ENCODE peak calls at places on chromosomes 5 and 9, in ten cellular contexts. One of them, this sample, is unnamed.

GRCh38 chr5:34584165-34584564 is 72.0 kb upstream of the RAI14 start:
- DNase-seq in H1: no peak
- DNase-seq in GM23248: no peak
- DNase-seq in IMR-90: no peak
- DNase-seq in fibroblast of lung: no peak
- DNase-seq in MM.1S: no peak
- DNase-seq in SK-N-SH: no peak
- DNase-seq in neuronal stem cell: no peak
- DNase-seq in astrocyte: no peak
- DNase-seq in mesendoderm: no peak
- DNase-seq in this sample: no peak

GRCh38 chr5:61366841-61367240 is 34.8 kb downstream of the ZSWIM6 start:
- DNase-seq in H1: no peak
- DNase-seq in GM23248: no peak
- DNase-seq in IMR-90: no peak
- DNase-seq in fibroblast of lung: no peak
- DNase-seq in MM.1S: no peak
- DNase-seq in SK-N-SH: no peak
- DNase-seq in neuronal stem cell: no peak
- DNase-seq in astrocyte: no peak
- DNase-seq in mesendoderm: no peak
- DNase-seq in this sample: no peak

GRCh38 chr9:134663753-134664415 is 22.3 kb downstream of the COL5A1 start:
- DNase-seq in H1: no peak
- DNase-seq in GM23248: peak; percentile 72
- DNase-seq in IMR-90: no peak
- DNase-seq in fibroblast of lung: no peak
- DNase-seq in MM.1S: no peak
- DNase-seq in SK-N-SH: no peak
- DNase-seq in neuronal stem cell: no peak
- DNase-seq in astrocyte: no peak
- DNase-seq in mesendoderm: no peak
- DNase-seq in this sample: no peak

GRCh38 chr9:127388037-127388855 is 8.7 kb upstream of the SLC2A8 start:
- DNase-seq in H1: no peak
- DNase-seq in GM23248: peak; percentile 87
- DNase-seq in IMR-90: peak; percentile 98
- DNase-seq in fibroblast of lung: peak; percentile 97
- DNase-seq in MM.1S: peak; percentile 18
- DNase-seq in SK-N-SH: no peak
- DNase-seq in neuronal stem cell: no peak
- DNase-seq in astrocyte: peak; percentile 96
- DNase-seq in mesendoderm: peak; percentile 38
- DNase-seq in this sample: peak; percentile 73

GRCh38 chr5:176557846-176558245 is 8.7 kb downstream of the CDHR2 start:
- DNase-seq in H1: no peak
- DNase-seq in GM23248: no peak
- DNase-seq in IMR-90: no peak
- DNase-seq in fibroblast of lung: no peak
- DNase-seq in MM.1S: no peak
- DNase-seq in SK-N-SH: no peak
- DNase-seq in neuronal stem cell: no peak
- DNase-seq in astrocyte: no peak
- DNase-seq in mesendoderm: no peak
- DNase-seq in this sample: no peak

GRCh38 chr9:1267581-1267980 is 217.4 kb downstream of the DMRT2 start:
- DNase-seq in H1: no peak
- DNase-seq in GM23248: no peak
- DNase-seq in IMR-90: no peak
- DNase-seq in fibroblast of lung: no peak
- DNase-seq in MM.1S: no peak
- DNase-seq in SK-N-SH: no peak
- DNase-seq in neuronal stem cell: no peak
- DNase-seq in astrocyte: no peak
- DNase-seq in mesendoderm: no peak
- DNase-seq in this sample: no peak

GRCh38 chr9:121398374-121398773 is 28.3 kb upstream of the STOM start:
- DNase-seq in H1: no peak
- DNase-seq in GM23248: peak; percentile 98
- DNase-seq in IMR-90: peak; percentile 100
- DNase-seq in fibroblast of lung: peak; percentile 100
- DNase-seq in MM.1S: no peak
- DNase-seq in SK-N-SH: no peak
- DNase-seq in neuronal stem cell: no peak
- DNase-seq in astrocyte: peak; percentile 100
- DNase-seq in mesendoderm: no peak
- DNase-seq in this sample: peak; percentile 100

GRCh38 chr5:160419458-160420330 is 813 bp upstream of the SLU7 start:
- DNase-seq in H1: no peak
- DNase-seq in GM23248: peak; percentile 23
- DNase-seq in IMR-90: no peak
- DNase-seq in fibroblast of lung: no peak
- DNase-seq in MM.1S: no peak
- DNase-seq in SK-N-SH: no peak
- DNase-seq in neuronal stem cell: no peak
- DNase-seq in astrocyte: no peak
- DNase-seq in mesendoderm: no peak
- DNase-seq in this sample: no peak

GRCh38 chr5:65127181-65127901 is 354.4 kb downstream of the ADAMTS6 start:
- DNase-seq in H1: no peak
- DNase-seq in GM23248: peak; percentile 66
- DNase-seq in IMR-90: peak; percentile 93
- DNase-seq in fibroblast of lung: peak; percentile 88
- DNase-seq in MM.1S: no peak
- DNase-seq in SK-N-SH: no peak
- DNase-seq in neuronal stem cell: no peak
- DNase-seq in astrocyte: peak; percentile 86
- DNase-seq in mesendoderm: peak; percentile 33
- DNase-seq in this sample: no peak

GRCh38 chr5:90133941-90134340 is 275.6 kb downstream of the CETN3 start:
- DNase-seq in H1: no peak
- DNase-seq in GM23248: no peak
- DNase-seq in IMR-90: no peak
- DNase-seq in fibroblast of lung: peak; percentile 61
- DNase-seq in MM.1S: no peak
- DNase-seq in SK-N-SH: no peak
- DNase-seq in neuronal stem cell: no peak
- DNase-seq in astrocyte: peak; percentile 52
- DNase-seq in mesendoderm: no peak
- DNase-seq in this sample: no peak

GRCh38 chr5:51172853-51173635 is 210.2 kb upstream of the ISL1 start:
- DNase-seq in H1: no peak
- DNase-seq in GM23248: no peak
- DNase-seq in IMR-90: no peak
- DNase-seq in fibroblast of lung: no peak
- DNase-seq in MM.1S: no peak
- DNase-seq in SK-N-SH: no peak
- DNase-seq in neuronal stem cell: no peak
- DNase-seq in astrocyte: no peak
- DNase-seq in mesendoderm: peak; percentile 10
- DNase-seq in this sample: no peak

GRCh38 chr9:128484686-128485413 is 19.7 kb upstream of the GLE1 start:
- DNase-seq in H1: no peak
- DNase-seq in GM23248: no peak
- DNase-seq in IMR-90: no peak
- DNase-seq in fibroblast of lung: no peak
- DNase-seq in MM.1S: no peak
- DNase-seq in SK-N-SH: no peak
- DNase-seq in neuronal stem cell: no peak
- DNase-seq in astrocyte: no peak
- DNase-seq in mesendoderm: no peak
- DNase-seq in this sample: no peak

GRCh38 chr9:6686396-6686795 is 40.9 kb upstream of the GLDC start:
- DNase-seq in H1: no peak
- DNase-seq in GM23248: peak; percentile 70
- DNase-seq in IMR-90: peak; percentile 41
- DNase-seq in fibroblast of lung: peak; percentile 24
- DNase-seq in MM.1S: no peak
- DNase-seq in SK-N-SH: no peak
- DNase-seq in neuronal stem cell: no peak
- DNase-seq in astrocyte: peak; percentile 15
- DNase-seq in mesendoderm: peak; percentile 25
- DNase-seq in this sample: no peak

GRCh38 chr5:139745800-139746690 is 49.6 kb upstream of the PSD2 start:
- DNase-seq in H1: peak; percentile 75
- DNase-seq in GM23248: peak; percentile 89
- DNase-seq in IMR-90: peak; percentile 67
- DNase-seq in fibroblast of lung: peak; percentile 83
- DNase-seq in MM.1S: peak; percentile 51
- DNase-seq in SK-N-SH: peak; percentile 85
- DNase-seq in neuronal stem cell: peak; percentile 86
- DNase-seq in astrocyte: peak; percentile 68
- DNase-seq in mesendoderm: peak; percentile 98
- DNase-seq in this sample: no peak

GRCh38 chr5:146628950-146629349 is 113.0 kb upstream of the GPR151 start:
- DNase-seq in H1: no peak
- DNase-seq in GM23248: no peak
- DNase-seq in IMR-90: no peak
- DNase-seq in fibroblast of lung: no peak
- DNase-seq in MM.1S: no peak
- DNase-seq in SK-N-SH: no peak
- DNase-seq in neuronal stem cell: no peak
- DNase-seq in astrocyte: no peak
- DNase-seq in mesendoderm: no peak
- DNase-seq in this sample: no peak

GRCh38 chr5:50786073-50786472 is 119.6 kb downstream of the PARP8 start:
- DNase-seq in H1: no peak
- DNase-seq in GM23248: no peak
- DNase-seq in IMR-90: no peak
- DNase-seq in fibroblast of lung: no peak
- DNase-seq in MM.1S: no peak
- DNase-seq in SK-N-SH: no peak
- DNase-seq in neuronal stem cell: no peak
- DNase-seq in astrocyte: no peak
- DNase-seq in mesendoderm: no peak
- DNase-seq in this sample: no peak

GRCh38 chr5:132737982-132738770 is 830 bp upstream of the KIF3A start:
- DNase-seq in H1: no peak
- DNase-seq in GM23248: no peak
- DNase-seq in IMR-90: no peak
- DNase-seq in fibroblast of lung: no peak
- DNase-seq in MM.1S: no peak
- DNase-seq in SK-N-SH: no peak
- DNase-seq in neuronal stem cell: no peak
- DNase-seq in astrocyte: no peak
- DNase-seq in mesendoderm: no peak
- DNase-seq in this sample: no peak
- H3K9ac ChIP-seq in H1: no peak overlapping the region
- H3K9ac ChIP-seq in GM23248: peak overlapping the region; percentile 78
- H3K9ac ChIP-seq in IMR-90: peak overlapping the region; percentile 9
- H3K9ac ChIP-seq in fibroblast of lung: no peak overlapping the region
- H3K9ac ChIP-seq in MM.1S: peak overlapping the region; percentile 19
- H3K9ac ChIP-seq in SK-N-SH: no peak overlapping the region
- H3K9ac ChIP-seq in neuronal stem cell: no peak overlapping the region
- H3K9ac ChIP-seq in astrocyte: peak overlapping the region; percentile 82
- H3K9ac ChIP-seq in mesendoderm: peak overlapping the region; percentile 62
- H3K9ac ChIP-seq in this sample: peak overlapping the region; percentile 75

GRCh38 chr9:34958411-34958982 is 412 bp downstream of the PHF24 start:
- DNase-seq in H1: no peak
- DNase-seq in GM23248: no peak
- DNase-seq in IMR-90: no peak
- DNase-seq in fibroblast of lung: no peak
- DNase-seq in MM.1S: no peak
- DNase-seq in SK-N-SH: no peak
- DNase-seq in neuronal stem cell: no peak
- DNase-seq in astrocyte: no peak
- DNase-seq in mesendoderm: no peak
- DNase-seq in this sample: no peak
- H3K4me2 ChIP-seq in H1: peak overlapping the region; percentile 71
- H3K4me2 ChIP-seq in GM23248: peak overlapping the region; percentile 42
- H3K4me2 ChIP-seq in IMR-90: no peak overlapping the region
- H3K4me2 ChIP-seq in fibroblast of lung: peak overlapping the region; percentile 25
- H3K4me2 ChIP-seq in MM.1S: peak overlapping the region; percentile 75
- H3K4me2 ChIP-seq in SK-N-SH: peak overlapping the region; percentile 71
- H3K4me2 ChIP-seq in neuronal stem cell: peak overlapping the region; percentile 93
- H3K4me2 ChIP-seq in astrocyte: peak overlapping the region; percentile 59
- H3K4me2 ChIP-seq in mesendoderm: peak overlapping the region; percentile 38
- H3K4me2 ChIP-seq in this sample: peak overlapping the region; percentile 44

GRCh38 chr5:157371655-157372471 is 88.2 kb upstream of the NIPAL4 start:
- DNase-seq in H1: no peak
- DNase-seq in GM23248: peak; percentile 72
- DNase-seq in IMR-90: peak; percentile 31
- DNase-seq in fibroblast of lung: peak; percentile 70
- DNase-seq in MM.1S: no peak
- DNase-seq in SK-N-SH: no peak
- DNase-seq in neuronal stem cell: no peak
- DNase-seq in astrocyte: peak; percentile 62
- DNase-seq in mesendoderm: no peak
- DNase-seq in this sample: no peak
- H3K9ac ChIP-seq in H1: no peak overlapping the region
- H3K9ac ChIP-seq in GM23248: no peak overlapping the region
- H3K9ac ChIP-seq in IMR-90: peak overlapping the region; percentile 50
- H3K9ac ChIP-seq in fibroblast of lung: no peak overlapping the region
- H3K9ac ChIP-seq in MM.1S: no peak overlapping the region
- H3K9ac ChIP-seq in SK-N-SH: no peak overlapping the region
- H3K9ac ChIP-seq in neuronal stem cell: no peak overlapping the region
- H3K9ac ChIP-seq in astrocyte: peak overlapping the region; percentile 70
- H3K9ac ChIP-seq in mesendoderm: no peak overlapping the region
- H3K9ac ChIP-seq in this sample: no peak overlapping the region

GRCh38 chr5:120173125-120173524 is 291.0 kb upstream of the PRR16 start:
- DNase-seq in H1: no peak
- DNase-seq in GM23248: no peak
- DNase-seq in IMR-90: no peak
- DNase-seq in fibroblast of lung: no peak
- DNase-seq in MM.1S: no peak
- DNase-seq in SK-N-SH: no peak
- DNase-seq in neuronal stem cell: no peak
- DNase-seq in astrocyte: no peak
- DNase-seq in mesendoderm: no peak
- DNase-seq in this sample: no peak
- H3K4me2 ChIP-seq in H1: no peak overlapping the region
- H3K4me2 ChIP-seq in GM23248: no peak overlapping the region
- H3K4me2 ChIP-seq in IMR-90: no peak overlapping the region
- H3K4me2 ChIP-seq in fibroblast of lung: no peak overlapping the region
- H3K4me2 ChIP-seq in MM.1S: no peak overlapping the region
- H3K4me2 ChIP-seq in SK-N-SH: no peak overlapping the region
- H3K4me2 ChIP-seq in neuronal stem cell: no peak overlapping the region
- H3K4me2 ChIP-seq in astrocyte: no peak overlapping the region
- H3K4me2 ChIP-seq in mesendoderm: no peak overlapping the region
- H3K4me2 ChIP-seq in this sample: no peak overlapping the region

GRCh38 chr5:85972539-85972938 is 645.2 kb upstream of the COX7C start:
- DNase-seq in H1: no peak
- DNase-seq in GM23248: no peak
- DNase-seq in IMR-90: no peak
- DNase-seq in fibroblast of lung: no peak
- DNase-seq in MM.1S: no peak
- DNase-seq in SK-N-SH: no peak
- DNase-seq in neuronal stem cell: no peak
- DNase-seq in astrocyte: no peak
- DNase-seq in mesendoderm: no peak
- DNase-seq in this sample: no peak

GRCh38 chr5:85967681-85968080 is 650.1 kb upstream of the COX7C start:
- DNase-seq in H1: no peak
- DNase-seq in GM23248: no peak
- DNase-seq in IMR-90: no peak
- DNase-seq in fibroblast of lung: no peak
- DNase-seq in MM.1S: no peak
- DNase-seq in SK-N-SH: no peak
- DNase-seq in neuronal stem cell: no peak
- DNase-seq in astrocyte: no peak
- DNase-seq in mesendoderm: no peak
- DNase-seq in this sample: no peak
- H3K9ac ChIP-seq in H1: no peak overlapping the region
- H3K9ac ChIP-seq in GM23248: no peak overlapping the region
- H3K9ac ChIP-seq in IMR-90: no peak overlapping the region
- H3K9ac ChIP-seq in fibroblast of lung: no peak overlapping the region
- H3K9ac ChIP-seq in MM.1S: no peak overlapping the region
- H3K9ac ChIP-seq in SK-N-SH: no peak overlapping the region
- H3K9ac ChIP-seq in neuronal stem cell: no peak overlapping the region
- H3K9ac ChIP-seq in astrocyte: no peak overlapping the region
- H3K9ac ChIP-seq in mesendoderm: no peak overlapping the region
- H3K9ac ChIP-seq in this sample: no peak overlapping the region